ENCODE peak calls at places on chromosomes 11 and 22, in six cellular contexts. J is endothelial cell of umbilical vein, G is HepG2, U is A549, N is K562, W is GM12878. V is an unnamed sample.

GRCh38 chr11:123093686-123094085 is 31.8 kb upstream of the HSPA8 start:
- DNase-seq in J (no peak), G (no peak), U (no peak), N (no peak), W (no peak), V (no peak)

GRCh38 chr22:49052023-49052538 is 775.6 kb downstream of the BRD1 start:
- DNase-seq in J (no peak), G (no peak), U (no peak), N (peak), W (no peak), V (no peak)

GRCh38 chr22:48834404-48834803 is 993.3 kb downstream of the BRD1 start:
- DNase-seq in J (no peak), G (no peak), U (no peak), N (no peak), W (no peak), V (no peak)

GRCh38 chr11:74043450-74043849 is 34.6 kb upstream of the UCP3 start:
- DNase-seq in J (no peak), G (no peak), U (no peak), N (no peak), W (no peak), V (no peak)

GRCh38 chr11:67276821-67277230 is 10.6 kb downstream of the GRK2 start:
- DNase-seq in J (peak), G (no peak), U (no peak), N (peak), W (no peak), V (peak)

GRCh38 chr11:27234043-27234668 is 128.9 kb downstream of the CCDC34 start:
- DNase-seq in J (no peak), G (peak), U (peak), N (no peak), W (peak), V (peak)

GRCh38 chr11:76850815-76851214 is 9.9 kb upstream of the ACER3 start:
- DNase-seq in J (no peak), G (no peak), U (no peak), N (no peak), W (no peak), V (no peak)

GRCh38 chr11:110198031-110198729 is 98.2 kb downstream of the RDX start:
- DNase-seq in J (no peak), G (no peak), U (no peak), N (no peak), W (no peak), V (no peak)

GRCh38 chr11:37449146-37449545 is 851.1 kb upstream of the RAG2 start:
- DNase-seq in J (no peak), G (no peak), U (peak), N (no peak), W (no peak), V (peak)

GRCh38 chr11:3155691-3156258 is 9.3 kb downstream of the OSBPL5 start:
- DNase-seq in J (no peak), G (no peak), U (no peak), N (no peak), W (no peak), V (peak)

GRCh38 chr11:33936745-33937612 is 45.1 kb upstream of the LMO2 start:
- DNase-seq in J (peak), G (no peak), U (no peak), N (peak), W (no peak), V (peak)

GRCh38 chr11:67606150-67606476 is 623 bp upstream of the NDUFV1 start:
- DNase-seq in J (no peak), G (no peak), U (no peak), N (no peak), W (no peak), V (no peak)

GRCh38 chr11:57834852-57835251 is 73.2 kb downstream of the CTNND1 start:
- DNase-seq in J (no peak), G (no peak), U (no peak), N (no peak), W (no peak), V (no peak)

GRCh38 chr11:12784445-12784844 is 110.2 kb downstream of the TEAD1 start:
- DNase-seq in J (no peak), G (no peak), U (no peak), N (no peak), W (no peak), V (no peak)

GRCh38 chr11:76330651-76331050 is 50.3 kb downstream of the THAP12 start:
- DNase-seq in J (no peak), G (no peak), U (no peak), N (no peak), W (no peak), V (no peak)

GRCh38 chr22:33919591-33920501 is at the start of gene LARGE1:
- DNase-seq in J (no peak), G (peak), U (peak), N (peak), W (no peak), V (peak)

GRCh38 chr11:115760921-115761320 is 256.7 kb upstream of the CADM1 start:
- DNase-seq in J (no peak), G (no peak), U (no peak), N (no peak), W (no peak), V (no peak)

DNA sequence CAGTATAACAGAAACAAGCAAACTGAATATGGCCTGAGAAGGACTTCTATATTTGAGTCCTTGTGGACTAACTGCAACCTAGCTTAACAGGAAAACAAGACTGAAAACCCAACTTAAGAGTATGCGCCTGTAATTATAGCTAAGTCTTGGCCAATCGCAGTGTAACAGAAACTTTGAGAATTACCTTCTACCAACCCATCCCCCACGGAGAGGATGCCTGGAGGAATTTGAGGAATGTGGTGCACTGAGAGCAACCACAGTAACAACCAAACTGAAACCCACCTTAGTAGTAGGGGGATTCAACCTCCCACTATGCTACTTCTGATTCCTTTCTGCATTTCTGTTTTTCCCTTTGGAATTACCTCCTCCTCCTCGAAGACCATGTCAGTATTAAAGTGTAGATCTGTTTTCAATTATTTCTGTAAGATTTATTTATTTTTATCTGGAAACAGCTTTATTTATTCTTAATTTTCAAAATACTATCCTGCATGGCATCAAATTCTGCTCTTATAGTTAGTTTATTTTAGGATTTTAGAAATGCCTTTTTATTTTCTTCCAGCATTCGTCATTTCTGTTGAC is 393.6 kb downstream of the KCNA4 start:
- DNase-seq in J (no peak), G (no peak), U (no peak), N (no peak), W (no peak), V (no peak)
- TF ChIP-seq MAX in J (no peak), G (no peak), U (no peak), N (no peak), W (no peak), V (no peak)

DNA sequence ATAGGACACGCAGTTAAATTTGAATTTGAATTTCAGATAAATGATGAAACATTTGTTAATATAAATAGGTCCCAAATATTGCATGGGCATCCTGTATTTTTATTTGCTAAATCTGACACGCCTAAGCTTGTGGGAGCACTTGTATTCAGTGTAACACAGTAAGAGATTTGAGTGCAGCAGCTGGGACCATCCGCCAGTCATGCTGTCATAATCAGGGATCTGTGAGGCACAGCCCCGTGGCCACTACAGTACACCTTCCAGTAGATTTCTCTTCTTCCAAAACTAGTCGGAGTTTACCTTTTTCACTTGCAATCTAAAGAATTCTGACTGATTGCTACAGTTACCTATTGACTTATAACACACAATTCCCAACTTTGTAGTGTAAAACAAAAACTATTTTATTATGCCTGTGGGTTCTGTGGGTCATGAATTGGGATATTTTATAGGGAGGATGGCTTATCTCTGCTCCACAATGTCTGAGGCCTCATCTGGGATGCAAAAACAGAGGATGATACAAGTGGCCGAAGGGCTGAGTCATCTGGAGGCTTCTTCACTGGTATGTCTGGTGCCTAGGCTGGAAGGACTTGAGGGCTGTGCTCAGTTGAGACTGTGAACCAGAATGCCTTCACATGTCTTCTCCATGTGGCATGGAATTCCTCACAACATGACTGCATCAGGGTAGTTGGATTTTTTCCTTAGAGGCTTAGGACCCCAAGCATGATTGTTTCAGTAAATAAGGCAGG is 74.1 kb downstream of the PRSS23 start:
- DNase-seq in J (no peak), G (no peak), U (no peak), N (no peak), W (no peak), V (no peak)
- TF ChIP-seq MYC in J (no peak), G (no peak), U (no peak), N (no peak), W (no peak), V (no peak)

GRCh38 chr22:45554861-45555260 is 52.2 kb downstream of the FBLN1 start:
- DNase-seq in J (no peak), G (no peak), U (no peak), N (no peak), W (no peak), V (no peak)

GRCh38 chr22:45552017-45552411 is 49.3 kb downstream of the FBLN1 start:
- DNase-seq in J (no peak), G (no peak), U (no peak), N (no peak), W (no peak), V (peak)

GRCh38 chr22:45553333-45554039 is 50.8 kb downstream of the FBLN1 start:
- DNase-seq in J (peak), G (peak), U (peak), N (peak), W (no peak), V (peak)

GRCh38 chr22:45552580-45553332 is 50.1 kb downstream of the FBLN1 start:
- DNase-seq in J (no peak), G (no peak), U (no peak), N (no peak), W (no peak), V (peak)

GRCh38 chr22:45554040-45554406 is 51.3 kb downstream of the FBLN1 start:
- DNase-seq in J (no peak), G (no peak), U (no peak), N (peak), W (no peak), V (no peak)
- TF ChIP-seq CTCF in J (no peak), G (peak), U (peak), N (no peak), W (no peak), V (no peak)

GRCh38 chr11:64250406-64250874 is 890 bp upstream of the PLCB3 start:
- DNase-seq in J (no peak), G (no peak), U (no peak), N (no peak), W (no peak), V (no peak)

GRCh38 chr11:64249038-64249437 is 2.3 kb upstream of the PLCB3 start:
- DNase-seq in J (no peak), G (no peak), U (no peak), N (no peak), W (no peak), V (no peak)

GRCh38 chr11:64248578-64248977 is 1.8 kb upstream of the PPP1R14B start:
- DNase-seq in J (no peak), G (no peak), U (no peak), N (no peak), W (no peak), V (no peak)

GRCh38 chr11:64250875-64251721 is at the start of gene PLCB3:
- DNase-seq in J (peak), G (no peak), U (no peak), N (peak), W (no peak), V (peak)

GRCh38 chr11:64249563-64250405 is 1.5 kb upstream of the PLCB3 start:
- DNase-seq in J (no peak), G (no peak), U (no peak), N (no peak), W (no peak), V (no peak)
- TF ChIP-seq MAX in J (no peak), G (no peak), U (no peak), N (no peak), W (no peak), V (no peak)

DNA sequence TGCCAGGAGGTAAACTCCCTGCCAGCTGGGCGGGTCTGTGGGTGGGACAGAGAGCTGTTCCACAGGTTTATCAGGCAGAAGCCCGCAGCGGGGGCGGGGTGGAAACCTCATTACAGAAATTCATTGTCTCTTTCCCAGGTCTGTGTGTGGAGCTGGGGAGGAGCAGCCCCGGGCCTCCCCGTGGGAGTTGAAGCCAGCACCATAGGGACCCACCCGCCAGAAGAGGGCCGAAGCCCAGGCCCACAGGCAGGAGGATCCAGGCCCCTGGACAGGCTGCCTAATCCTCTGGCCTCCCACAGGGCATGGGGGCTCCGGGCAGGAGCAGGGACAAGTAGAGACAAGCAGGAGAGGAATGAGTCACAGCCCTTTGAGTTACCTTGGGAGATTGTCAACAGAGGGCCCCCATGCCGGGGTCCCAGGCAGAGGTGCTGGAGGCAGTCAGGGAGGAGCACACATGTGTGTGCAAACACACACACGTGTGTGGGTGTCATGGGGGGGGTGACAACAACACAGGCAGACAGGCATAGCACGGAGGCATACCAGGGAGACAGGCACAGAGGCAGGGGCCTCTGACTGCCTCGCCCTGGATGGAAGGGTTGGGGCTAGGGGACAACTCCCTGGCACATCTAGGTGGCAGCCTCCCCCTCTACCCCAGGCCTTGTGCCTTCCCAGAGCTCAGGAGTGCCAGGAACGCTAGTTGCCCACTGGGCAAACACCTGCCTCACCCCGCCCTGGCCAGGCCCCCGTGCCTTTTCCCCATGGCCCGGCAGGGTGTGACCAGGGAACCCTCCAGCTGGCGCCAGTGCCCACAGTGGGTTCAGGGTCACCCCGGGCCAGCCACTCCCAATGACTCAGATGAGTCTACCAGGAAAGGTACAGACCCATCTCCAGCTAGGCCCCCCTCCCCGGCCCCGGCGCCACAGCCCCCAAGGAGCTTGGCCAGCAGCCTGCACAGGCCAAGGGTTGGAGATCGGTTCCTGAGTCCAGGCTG is 1.3 kb downstream of the CDC42BPG start:
- DNase-seq in J (no peak), G (peak), U (peak), N (peak), W (no peak), V (no peak)
- TF ChIP-seq MYC in J (no peak), G (peak), U (no peak), N (no peak), W (no peak), V (no peak)

GRCh38 chr11:93772123-93772522 is 12.0 kb upstream of the MED17 start:
- DNase-seq in J (no peak), G (no peak), U (no peak), N (no peak), W (no peak), V (no peak)

GRCh38 chr11:93770160-93770559 is 13.9 kb upstream of the MED17 start:
- DNase-seq in J (no peak), G (peak), U (no peak), N (no peak), W (no peak), V (no peak)

GRCh38 chr11:93773045-93773477 is 11.0 kb upstream of the MED17 start:
- DNase-seq in J (no peak), G (peak), U (no peak), N (no peak), W (no peak), V (no peak)

GRCh38 chr11:93773601-93774200 is 10.4 kb upstream of the MED17 start:
- DNase-seq in J (no peak), G (no peak), U (no peak), N (no peak), W (no peak), V (no peak)

GRCh38 chr11:93775289-93775688 is 8.8 kb upstream of the MED17 start:
- DNase-seq in J (peak), G (peak), U (peak), N (peak), W (no peak), V (peak)
- TF ChIP-seq CTCF in J (peak), G (peak), U (no peak), N (peak), W (no peak), V (peak)

V was measured in NB4.